ENCODE peak calls at places on chromosome 16, in five cellular contexts. X, R, O, B and J are unnamed samples.

GRCh38 chr16:11635679-11636171 is 32.5 kb upstream of the SNN start:
- DNase-seq in O (no peak), B (no peak), X (no peak), R (no peak), J (no peak)

GRCh38 chr16:52069866-52070265 is 477.1 kb downstream of the TOX3 start:
- DNase-seq in B (peak), O (no peak), R (no peak), X (no peak), J (peak)

GRCh38 chr16:11386054-11386680 is 40.9 kb downstream of the RMI2 start:
- DNase-seq in X (no peak), R (no peak), O (no peak), B (no peak), J (no peak)

GRCh38 chr16:88705076-88705684 is 1.0 kb downstream of the RNF166 start:
- DNase-seq in R (no peak), B (no peak), O (peak), X (no peak), J (no peak)

GRCh38 chr16:64657316-64658011 is 464.4 kb downstream of the CDH11 start:
- DNase-seq in R (no peak), B (no peak), X (no peak), O (no peak), J (no peak)

GRCh38 chr16:15811778-15812750 is 44.8 kb downstream of the MYH11 start:
- DNase-seq in R (no peak), X (no peak), O (no peak), B (no peak), J (no peak)

GRCh38 chr16:66248096-66248495 is 118.4 kb upstream of the CDH5 start:
- DNase-seq in R (peak), O (no peak), X (no peak), B (no peak), J (no peak)

GRCh38 chr16:9003322-9003721 is 39.6 kb upstream of the USP7 start:
- DNase-seq in B (no peak), O (no peak), R (no peak), X (no peak), J (no peak)

GRCh38 chr16:79648846-79649245 is 48.3 kb upstream of the MAF start:
- DNase-seq in B (no peak), O (no peak), X (no peak), R (no peak), J (no peak)

GRCh38 chr16:52077656-52078055 is 469.3 kb downstream of the TOX3 start:
- DNase-seq in O (no peak), R (no peak), X (no peak), B (no peak), J (no peak)

GRCh38 chr16:27246439-27246838 is 22.1 kb downstream of the NSMCE1 start:
- DNase-seq in R (no peak), O (no peak), B (no peak), X (no peak), J (no peak)

GRCh38 chr16:4648917-4649316 is 24.3 kb downstream of the MGRN1 start:
- DNase-seq in X (no peak), R (no peak), B (no peak), O (no peak), J (no peak)

GRCh38 chr16:11748404-11749254 is 6.0 kb upstream of the TXNDC11 start:
- DNase-seq in O (peak), B (no peak), X (no peak), R (no peak), J (no peak)

GRCh38 chr16:85037050-85037410 is 9.4 kb downstream of the KIAA0513 start:
- DNase-seq in O (no peak), B (no peak), X (no peak), R (peak), J (no peak)

GRCh38 chr16:87834668-87835473 is 34.4 kb downstream of the SLC7A5 start:
- DNase-seq in R (no peak), O (no peak), B (no peak), X (no peak), J (no peak)

GRCh38 chr16:85430523-85431381 is 182.4 kb upstream of the GSE1 start:
- DNase-seq in B (peak), O (no peak), R (no peak), X (no peak), J (no peak)

GRCh38 chr16:15796885-15797284 is 59.9 kb downstream of the MYH11 start:
- DNase-seq in O (no peak), R (no peak), B (no peak), X (no peak), J (no peak)

GRCh38 chr16:88770459-88771293 is 14.3 kb downstream of the PIEZO1 start:
- DNase-seq in X (no peak), O (no peak), B (no peak), R (no peak), J (no peak)

GRCh38 chr16:87585452-87586200 is 16.7 kb upstream of the JPH3 start:
- DNase-seq in R (no peak), X (no peak), O (no peak), B (no peak), J (no peak)

GRCh38 chr16:90077757-90078593 is 844 bp upstream of the PRDM7 start:
- DNase-seq in B (peak), X (no peak), R (peak), O (peak), J (no peak)

GRCh38 chr16:1793578-1794220 is at the start of gene IGFALS:
- DNase-seq in B (no peak), O (no peak), R (no peak), X (no peak), J (no peak)

DNA sequence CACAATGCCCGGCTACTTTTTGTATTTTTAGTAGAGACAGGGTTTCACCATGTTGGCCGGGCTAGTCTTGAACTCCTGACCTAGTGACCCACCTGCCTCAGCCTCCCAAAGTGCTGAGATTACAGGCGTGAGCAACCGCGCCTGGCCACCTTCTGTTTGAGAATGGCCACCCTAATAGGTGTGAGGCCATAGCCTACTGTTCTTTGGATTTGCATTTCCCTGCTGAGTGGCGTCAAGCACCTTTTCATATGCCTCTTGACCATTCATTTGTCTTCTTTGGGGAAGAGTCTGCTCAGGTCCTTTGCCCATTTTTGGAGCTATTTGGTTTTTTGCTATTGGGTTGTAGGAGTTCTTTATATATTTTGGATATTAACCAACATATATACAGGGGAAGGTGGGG is 276.7 kb downstream of the PARN start:
- DNase-seq in O (no peak), B (no peak), R (no peak), X (no peak), J (no peak)
- H3K27ac ChIP-seq in O (no peak), B (no peak), R (no peak), X (no peak), J (no peak)

GRCh38 chr16:56321571-56321970 is 103.8 kb downstream of the AMFR start:
- DNase-seq in R (no peak), O (no peak), B (no peak), X (no peak), J (no peak)

GRCh38 chr16:56317998-56318912 is 107.1 kb downstream of the AMFR start:
- DNase-seq in B (peak), O (peak), X (peak), R (peak), J (peak)

GRCh38 chr16:56320081-56320480 is 105.3 kb downstream of the AMFR start:
- DNase-seq in B (no peak), R (no peak), X (no peak), O (no peak), J (no peak)

GRCh38 chr16:56319391-56319790 is 106.0 kb downstream of the AMFR start:
- DNase-seq in R (no peak), B (no peak), X (no peak), O (no peak), J (no peak)

DNA sequence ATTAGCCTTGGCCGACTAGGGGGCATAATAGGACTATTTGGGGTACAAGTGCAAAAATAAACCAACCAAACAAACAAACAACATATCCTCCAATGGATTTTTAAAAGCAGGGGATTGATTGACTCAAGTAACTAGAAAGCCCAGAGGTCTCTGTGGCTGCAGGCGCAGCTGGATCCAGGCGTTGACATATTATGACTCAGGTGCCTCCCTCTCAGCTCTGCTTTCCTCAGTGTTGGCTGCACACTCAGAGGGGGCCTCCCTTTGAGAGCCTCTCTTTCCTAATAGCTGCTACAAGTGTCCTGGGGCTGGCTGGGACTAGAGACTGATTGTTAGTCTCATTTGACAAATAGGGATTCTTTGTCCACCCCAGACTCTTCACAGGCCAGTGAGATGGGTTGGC is 104.2 kb downstream of the AMFR start:
- DNase-seq in O (no peak), R (no peak), B (no peak), X (no peak), J (no peak)
- H3K4me3 ChIP-seq in O (no peak), R (no peak), B (no peak), X (no peak), J (no peak)

DNA sequence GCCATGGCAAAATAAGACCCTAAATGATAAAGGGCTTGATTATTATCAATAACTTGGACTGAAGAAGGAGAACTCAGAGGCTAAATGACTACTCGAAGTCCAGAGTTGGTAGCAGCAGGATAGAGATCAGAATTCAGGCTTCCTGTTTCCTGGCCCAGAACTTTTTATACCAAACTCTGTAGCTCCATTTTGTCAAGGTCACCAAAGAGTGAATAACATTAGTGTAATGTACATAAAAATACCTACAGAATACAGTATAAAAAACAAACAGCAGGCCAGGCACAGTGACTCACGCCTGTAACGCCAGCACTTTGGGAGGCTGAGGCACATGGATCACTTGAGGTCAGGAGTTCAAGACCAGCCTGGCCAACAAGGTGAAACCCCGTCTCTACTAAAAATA is 79.0 kb downstream of the ARHGAP17 start:
- DNase-seq in O (no peak), B (no peak), X (no peak), R (no peak), J (no peak)
- H3K27ac ChIP-seq in O (no peak), B (no peak), X (no peak), R (no peak), J (no peak)

GRCh38 chr16:30753596-30753995 is 5.4 kb downstream of the PHKG2 start:
- DNase-seq in R (no peak), O (no peak), B (no peak), X (no peak), J (no peak)
- H3K4me3 ChIP-seq in R (no peak), O (no peak), B (no peak), X (no peak), J (no peak)

DNA sequence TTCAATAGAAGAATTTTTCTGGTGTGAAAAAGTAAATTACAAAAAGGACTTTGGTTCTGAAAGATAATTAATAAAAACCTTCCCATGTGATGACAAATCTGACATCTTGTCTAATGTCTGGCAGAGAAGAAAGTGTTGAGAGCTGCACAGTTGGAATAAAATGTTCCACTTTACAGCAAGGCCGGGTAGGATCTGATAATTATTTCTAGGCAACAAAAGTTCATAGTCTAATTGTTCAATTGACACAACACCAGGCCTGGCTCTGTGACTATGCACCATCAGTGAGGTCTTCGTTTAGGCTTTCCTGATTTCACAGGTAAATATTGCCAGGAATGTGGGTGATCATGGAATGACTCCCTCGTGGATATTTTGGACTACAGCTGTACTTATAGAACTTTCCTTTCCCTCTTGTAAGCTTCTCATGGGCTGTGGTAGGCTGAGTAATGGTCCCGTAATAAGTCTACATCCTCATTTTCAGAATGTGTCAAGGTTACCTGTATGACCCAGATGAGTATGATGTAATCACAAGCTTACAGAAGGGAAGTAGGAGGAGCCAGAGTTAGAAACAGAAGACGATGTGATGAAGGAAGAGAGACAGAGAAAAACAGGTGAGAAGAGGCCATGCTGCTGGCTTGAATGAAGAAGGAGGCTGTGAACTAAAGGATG is 217.0 kb downstream of the CDH13 start:
- DNase-seq in B (no peak), X (no peak), O (no peak), R (no peak), J (no peak)
- H3K27ac ChIP-seq in B (no peak), X (no peak), O (no peak), R (no peak), J (no peak)

GRCh38 chr16:24518498-24518897 is 20.9 kb upstream of the RBBP6 start:
- DNase-seq in R (no peak), X (no peak), O (no peak), B (no peak), J (no peak)
- H3K4me3 ChIP-seq in R (no peak), X (no peak), O (no peak), B (no peak), J (no peak)

DNA sequence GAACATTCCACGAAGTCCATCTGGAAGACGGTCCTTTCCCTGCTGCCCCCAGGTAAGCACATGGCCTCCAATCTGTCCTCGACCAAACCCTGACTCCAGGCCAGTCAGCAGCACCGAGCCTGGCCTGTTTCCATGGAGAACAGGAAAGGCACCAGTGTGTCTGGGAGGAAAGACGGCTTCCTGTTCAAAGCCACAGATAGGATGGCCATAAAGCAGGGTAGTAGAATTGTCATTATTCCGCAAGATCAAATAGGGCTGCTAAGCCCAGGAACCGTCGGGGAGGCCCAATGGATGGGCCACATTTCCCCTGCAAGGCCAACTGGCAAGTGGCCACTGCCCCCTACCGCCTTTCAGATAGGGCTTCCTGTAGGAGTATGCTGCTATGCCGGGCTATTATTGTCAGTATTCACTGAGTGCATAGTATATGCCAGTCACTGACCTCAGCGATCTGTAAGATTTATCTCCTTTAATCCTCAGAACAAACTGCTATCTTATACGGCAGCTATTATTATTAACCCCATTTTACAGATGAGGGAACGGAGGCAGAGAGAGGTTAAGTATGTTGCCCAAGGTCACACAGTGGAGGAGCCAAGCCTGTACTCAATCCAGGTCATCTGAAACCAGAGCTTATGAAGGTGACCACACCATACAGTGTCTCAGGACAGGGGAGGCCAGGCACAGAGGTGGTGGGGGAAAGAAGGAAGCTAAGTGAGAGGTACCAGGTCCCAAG is 23.0 kb upstream of the PLCG2 start:
- DNase-seq in R (peak), B (no peak), O (no peak), X (no peak), J (no peak)
- H3K27ac ChIP-seq in R (no peak), B (no peak), O (no peak), X (no peak), J (no peak)